ENCODE peak calls at places on chromosome 14, in ten cellular contexts. B is stomach; Q is iris pigment epithelial cell; N is activated CD8-positive, alpha-beta memory T cell treated with anti-CD3 and anti-CD28 coated beads for 48 hours; T is stimulated activated CD8-positive, alpha-beta memory T cell treated with anti-CD3 and anti-CD28 coated beads, Interleukin-7, amount 100 ng/mL, for 48 hours; C is transverse colon; Y is 8988T; R is neural crest cell; H is astrocyte; G is GM13976. W is an unnamed sample.

GRCh38 chr14:105500036-105500725 is 9.1 kb downstream of the TEDC1 start:
- DNase-seq in C (no peak), Y (no peak), H (no peak), T (no peak), R (no peak), G (no peak), B (no peak), Q (no peak), N (no peak), W (no peak)

GRCh38 chr14:21068521-21069387 is 1.4 kb upstream of the ARHGEF40 start:
- DNase-seq in T (no peak), H (peak; percentile 22), N (no peak), G (peak; percentile 74), Q (peak; percentile 45), Y (peak; percentile 67), B (peak; percentile 63), C (peak; percentile 71), R (peak; percentile 57), W (peak; percentile 70)

GRCh38 chr14:22221508-22221907 is 367.5 kb downstream of the DAD1 start:
- DNase-seq in G (no peak), N (no peak), Q (peak; percentile 37), C (no peak), B (no peak), Y (no peak), T (no peak), R (no peak), H (no peak), W (no peak)

GRCh38 chr14:59422069-59422881 is 42.9 kb downstream of the GPR135 start:
- DNase-seq in G (no peak), B (no peak), H (no peak), Q (no peak), Y (no peak), C (no peak), T (no peak), N (no peak), R (no peak), W (no peak)

GRCh38 chr14:20477211-20477876 is 8.1 kb downstream of the PNP start:
- DNase-seq in Q (peak; percentile 77), H (peak; percentile 69), R (no peak), N (no peak), C (no peak), G (no peak), Y (no peak), T (no peak), B (peak; percentile 73), W (no peak)

GRCh38 chr14:98018626-98019025 is 1221.4 kb downstream of the VRK1 start:
- DNase-seq in R (no peak), Q (no peak), T (no peak), B (no peak), N (no peak), C (no peak), H (no peak), G (no peak), Y (no peak), W (no peak)

GRCh38 chr14:99757331-99758070 is 35.7 kb upstream of the EML1 start:
- DNase-seq in Q (peak; percentile 96), N (no peak), T (no peak), R (no peak), H (peak; percentile 98), C (no peak), G (no peak), Y (no peak), B (no peak), W (no peak)

GRCh38 chr14:55077691-55078151 is 26.3 kb downstream of the MAPK1IP1L start:
- DNase-seq in C (peak; percentile 77), G (no peak), N (no peak), R (no peak), H (peak; percentile 60), B (peak; percentile 79), Y (no peak), T (no peak), Q (no peak), W (peak; percentile 63)

GRCh38 chr14:23009483-23009938 is 432 bp downstream of the C14orf93 start:
- DNase-seq in C (no peak), R (no peak), H (no peak), N (no peak), G (no peak), B (no peak), T (no peak), Q (no peak), Y (no peak), W (no peak)

GRCh38 chr14:76918176-76918750 is 92.1 kb downstream of the LRRC74A start:
- DNase-seq in N (no peak), Y (no peak), Q (peak; percentile 84), G (no peak), C (peak; percentile 52), T (no peak), R (no peak), B (peak; percentile 57), H (peak; percentile 95), W (peak; percentile 70)

GRCh38 chr14:68623307-68623706 is 169.6 kb downstream of the ZFP36L1 start:
- DNase-seq in B (no peak), G (no peak), Y (no peak), Q (no peak), H (no peak), R (no peak), T (no peak), N (no peak), C (no peak), W (no peak)

GRCh38 chr14:72610096-72610830 is 283.6 kb downstream of the DPF3 start:
- DNase-seq in Y (no peak), Q (no peak), H (no peak), N (no peak), C (no peak), B (no peak), R (no peak), T (no peak), G (no peak), W (no peak)

GRCh38 chr14:52220924-52221802 is 46.3 kb upstream of the PTGDR start:
- DNase-seq in T (no peak), C (no peak), H (no peak), R (no peak), Q (no peak), N (no peak), B (no peak), Y (no peak), G (peak; percentile 25), W (no peak)

GRCh38 chr14:24605435-24606190 is 3.9 kb downstream of the GZMH start:
- DNase-seq in T (peak; percentile 66), N (no peak), Q (no peak), Y (no peak), G (peak; percentile 78), C (peak; percentile 40), H (no peak), R (peak; percentile 9), B (peak; percentile 53), W (no peak)

GRCh38 chr14:77222546-77223225 is 41.1 kb downstream of the TMEM63C start:
- DNase-seq in R (no peak), Y (no peak), N (no peak), T (no peak), Q (no peak), H (no peak), G (no peak), B (no peak), C (no peak), W (no peak)

GRCh38 chr14:64983439-64984310 is 3.0 kb upstream of the FNTB start:
- DNase-seq in N (no peak), Y (no peak), R (no peak), G (peak; percentile 62), B (peak; percentile 42), Q (peak; percentile 66), T (no peak), H (no peak), C (peak; percentile 33), W (no peak)

GRCh38 chr14:91310620-91311283 is 66.2 kb upstream of the GPR68 start:
- DNase-seq in T (no peak), C (no peak), N (no peak), R (no peak), Y (no peak), G (no peak), B (no peak), H (no peak), Q (no peak), W (peak; percentile 36)

GRCh38 chr14:96938946-96939345 is 141.8 kb downstream of the VRK1 start:
- DNase-seq in Y (no peak), R (no peak), G (peak; percentile 53), B (no peak), C (no peak), H (no peak), T (no peak), N (no peak), Q (no peak), W (no peak)

GRCh38 chr14:69043007-69043444 is 63.9 kb upstream of the ACTN1 start:
- DNase-seq in T (no peak), C (peak; percentile 49), R (no peak), Q (no peak), Y (no peak), G (no peak), N (no peak), H (no peak), B (peak; percentile 51), W (peak; percentile 38)

GRCh38 chr14:63155511-63156189 is 48.6 kb upstream of the RHOJ start:
- DNase-seq in H (peak; percentile 84), C (no peak), Q (peak; percentile 6), Y (no peak), N (no peak), R (no peak), B (no peak), G (no peak), T (no peak), W (no peak)

GRCh38 chr14:96852823-96853422 is 55.7 kb downstream of the VRK1 start:
- DNase-seq in B (no peak), T (no peak), C (no peak), G (peak; percentile 19), N (no peak), Y (no peak), H (peak; percentile 20), Q (peak; percentile 70), R (no peak), W (no peak)

GRCh38 chr14:22010532-22011242 is 337.1 kb upstream of the OR4E1 start:
- DNase-seq in C (no peak), Y (no peak), T (no peak), N (no peak), R (no peak), G (no peak), H (no peak), B (no peak), Q (peak; percentile 9), W (no peak)

GRCh38 chr14:78758333-78758732 is 588.2 kb downstream of the NRXN3 start:
- DNase-seq in C (no peak), G (peak; percentile 25), H (peak; percentile 11), N (no peak), Y (no peak), T (no peak), R (peak; percentile 40), Q (peak; percentile 32), B (no peak), W (peak; percentile 66)

GRCh38 chr14:81927069-81927468 is 393.4 kb upstream of the SEL1L start:
- DNase-seq in C (no peak), Y (no peak), G (no peak), H (no peak), B (no peak), N (no peak), Q (no peak), R (no peak), T (no peak), W (no peak)

GRCh38 chr14:105444859-105445258 is 25.2 kb downstream of the MTA1 start:
- DNase-seq in G (no peak), B (no peak), H (no peak), Y (no peak), T (no peak), C (no peak), N (no peak), Q (no peak), R (no peak), W (peak; percentile 38)

GRCh38 chr14:82963756-82964155 is 1430.1 kb upstream of the SEL1L start:
- DNase-seq in B (no peak), C (no peak), R (no peak), Q (no peak), H (no peak), T (no peak), G (no peak), N (no peak), Y (no peak), W (no peak)

GRCh38 chr14:50631408-50631821 is 36.7 kb downstream of the SAV1 start:
- DNase-seq in Q (no peak), G (no peak), Y (no peak), H (peak; percentile 28), T (no peak), B (no peak), C (no peak), R (no peak), N (no peak), W (no peak)

GRCh38 chr14:59483360-59483759 is 848 bp downstream of the L3HYPDH start:
- DNase-seq in H (peak; percentile 88), G (no peak), Q (peak; percentile 65), T (no peak), C (no peak), B (no peak), N (no peak), R (no peak), Y (no peak), W (no peak)